ENCODE peak calls at places on chromosomes 13 and 19, in nine cellular contexts. U is osteoblast, J is mucosa of descending colon, E is IMR-90, D is tibial artery, F is Caco-2, W is dorsolateral prefrontal cortex, K is AG09319, C is HCT116. H is an unnamed sample.

GRCh38 chr19:6970478-6970877 is 50.8 kb downstream of the MBD3L2B start:
- DNase-seq in U (peak; percentile 34), J (no peak), E (no peak), D (no peak), F (peak; percentile 34), W (no peak), K (no peak), C (peak; percentile 41), H (no peak)

GRCh38 chr19:1445932-1446712 is 3.8 kb upstream of the APC2 start:
- DNase-seq in U (peak; percentile 92), J (no peak), E (no peak), D (no peak), F (peak; percentile 80), W (no peak), K (no peak), C (no peak), H (no peak)

GRCh38 chr13:35179920-35180663 is 238.0 kb downstream of the NBEA start:
- DNase-seq in U (no peak), J (no peak), E (no peak), D (no peak), F (no peak), W (no peak), K (no peak), C (no peak), H (no peak)

GRCh38 chr13:112973577-112973951 is 4.5 kb downstream of the MCF2L start:
- DNase-seq in U (no peak), J (peak; percentile 18), E (no peak), D (no peak), F (no peak), W (no peak), K (no peak), C (no peak), H (peak; percentile 60)

GRCh38 chr13:45602183-45602582 is 13.4 kb downstream of the ERICH6B start:
- DNase-seq in U (no peak), J (no peak), E (no peak), D (no peak), F (no peak), W (no peak), K (no peak), C (no peak), H (no peak)

GRCh38 chr13:98214707-98215106 is 37.6 kb upstream of the RNF113B start:
- DNase-seq in U (no peak), J (no peak), E (no peak), D (no peak), F (no peak), W (no peak), K (no peak), C (peak; percentile 6), H (no peak)

GRCh38 chr13:40508767-40509342 is 157.6 kb downstream of the FOXO1 start:
- DNase-seq in U (no peak), J (no peak), E (no peak), D (no peak), F (no peak), W (no peak), K (no peak), C (no peak), H (no peak)

GRCh38 chr13:62305758-62306157 is 890.1 kb upstream of the PCDH20 start:
- DNase-seq in U (no peak), J (no peak), E (no peak), D (no peak), F (no peak), W (no peak), K (no peak), C (no peak), H (no peak)

GRCh38 chr13:68275758-68276157 is 1045.6 kb upstream of the PCDH9 start:
- DNase-seq in U (no peak), J (no peak), E (no peak), D (no peak), F (no peak), W (no peak), K (no peak), C (no peak), H (no peak)

GRCh38 chr13:112254900-112255299 is 121.3 kb upstream of the SPACA7 start:
- DNase-seq in U (no peak), J (no peak), E (no peak), D (no peak), F (no peak), W (no peak), K (no peak), C (no peak), H (no peak)

GRCh38 chr13:80101040-80101439 is 239.9 kb downstream of the SPRY2 start:
- DNase-seq in U (no peak), J (no peak), E (no peak), D (no peak), F (no peak), W (no peak), K (no peak), C (no peak), H (no peak)

GRCh38 chr13:87398047-87398446 is 273.1 kb upstream of the SLITRK5 start:
- DNase-seq in U (no peak), J (no peak), E (no peak), D (no peak), F (no peak), W (no peak), K (no peak), C (no peak), H (no peak)

GRCh38 chr13:79485014-79485441 is 4.1 kb downstream of the NDFIP2 start:
- DNase-seq in U (peak; percentile 77), J (peak; percentile 30), E (peak; percentile 83), D (no peak), F (peak; percentile 82), W (no peak), K (no peak), C (no peak), H (no peak)

GRCh38 chr13:41418027-41418426 is 39.3 kb upstream of the RGCC start:
- DNase-seq in U (peak; percentile 46), J (no peak), E (peak; percentile 72), D (no peak), F (no peak), W (no peak), K (peak; percentile 73), C (no peak), H (no peak)

GRCh38 chr13:28173793-28174192 is 35.4 kb downstream of the PAN3 start:
- DNase-seq in U (no peak), J (no peak), E (no peak), D (no peak), F (no peak), W (no peak), K (no peak), C (no peak), H (no peak)

GRCh38 chr13:30845297-30846214 is 60.5 kb upstream of the MEDAG start:
- DNase-seq in U (no peak), J (no peak), E (no peak), D (no peak), F (no peak), W (no peak), K (no peak), C (no peak), H (no peak)

GRCh38 chr13:74573654-74574053 is 439.4 kb upstream of the KLF12 start:
- DNase-seq in U (no peak), J (no peak), E (no peak), D (no peak), F (no peak), W (no peak), K (no peak), C (no peak), H (no peak)
- TF ChIP-seq CTCF in U (peak; percentile 31), J (no peak), E (no peak), D (no peak), F (no peak), W (peak; percentile 15), K (peak; percentile 7), C (peak; percentile 31), H (no peak)

GRCh38 chr13:64073203-64073602 is 2657.6 kb upstream of the PCDH20 start:
- DNase-seq in U (no peak), J (no peak), E (no peak), D (no peak), F (no peak), W (no peak), K (no peak), C (no peak), H (no peak)
- TF ChIP-seq CTCF in U (no peak), J (no peak), E (no peak), D (no peak), F (no peak), W (no peak), K (no peak), C (no peak), H (no peak)

GRCh38 chr13:110000534-110001345 is 214.4 kb upstream of the IRS2 start:
- DNase-seq in U (no peak), J (no peak), E (no peak), D (no peak), F (no peak), W (no peak), K (no peak), C (no peak), H (no peak)

GRCh38 chr13:109998030-109998429 is 211.6 kb upstream of the IRS2 start:
- DNase-seq in U (no peak), J (no peak), E (no peak), D (no peak), F (no peak), W (no peak), K (no peak), C (no peak), H (no peak)

GRCh38 chr13:109999659-110000533 is 213.5 kb upstream of the IRS2 start:
- DNase-seq in U (no peak), J (no peak), E (no peak), D (no peak), F (peak; percentile 74), W (no peak), K (no peak), C (no peak), H (no peak)

GRCh38 chr13:109996404-109996960 is 210.1 kb upstream of the IRS2 start:
- DNase-seq in U (no peak), J (no peak), E (no peak), D (no peak), F (no peak), W (no peak), K (no peak), C (no peak), H (no peak)

DNA sequence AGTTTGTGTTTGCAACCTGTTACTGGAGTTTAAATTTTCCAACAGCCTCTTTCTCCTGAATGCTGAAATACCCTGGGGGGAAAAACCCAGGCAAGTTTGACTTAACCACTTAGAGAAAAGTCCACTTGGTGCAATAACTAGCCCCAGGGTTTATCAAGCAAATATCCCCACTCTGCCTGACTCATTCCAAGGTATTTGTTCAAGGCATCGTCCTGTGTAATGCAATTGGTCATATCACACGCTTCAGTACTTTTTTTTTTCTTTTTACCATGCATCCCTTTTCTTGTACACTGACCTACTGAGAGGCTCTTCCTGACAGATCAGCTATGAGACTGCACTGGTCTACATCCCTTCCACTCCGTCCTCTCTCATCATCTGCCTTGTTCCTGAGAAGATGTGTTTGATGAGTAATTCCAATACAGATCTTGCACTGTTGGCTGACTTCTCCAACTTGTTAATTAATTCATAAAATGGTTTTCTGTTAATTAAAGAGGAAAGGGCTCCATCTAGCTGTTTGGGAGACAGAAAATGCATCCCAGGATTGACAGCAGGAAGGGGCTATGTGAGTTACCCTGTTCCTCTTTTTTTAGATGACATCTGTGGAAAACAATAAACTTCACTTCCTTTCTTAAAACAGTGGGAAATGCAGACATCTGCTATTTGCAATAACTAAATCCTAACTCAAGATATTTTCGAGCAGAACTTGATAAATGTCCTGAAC is 212.6 kb upstream of the IRS2 start:
- DNase-seq in U (no peak), J (no peak), E (peak; percentile 95), D (no peak), F (peak; percentile 72), W (no peak), K (peak; percentile 65), C (no peak), H (no peak)
- TF ChIP-seq CTCF in U (no peak), J (no peak), E (no peak), D (no peak), F (no peak), W (no peak), K (no peak), C (peak; percentile 9), H (no peak)

GRCh38 chr19:3671680-3672574 is 28.3 kb downstream of the PIP5K1C start:
- DNase-seq in U (peak; percentile 90), J (no peak), E (peak; percentile 20), D (no peak), F (no peak), W (no peak), K (no peak), C (no peak), H (no peak)
- TF ChIP-seq CTCF in U (no peak), J (no peak), E (peak; percentile 28), D (no peak), F (no peak), W (no peak), K (no peak), C (no peak), H (no peak)